ENCODE peak calls at places on chromosomes 11 and 22, in four cellular contexts. One of them, this sample, is unnamed.

GRCh38 chr22:26956346-26956745 is 299.0 kb downstream of the MIAT start:
- DNase-seq in adrenal gland: no peak
- DNase-seq in GM23248: no peak
- DNase-seq in Peyer's patch: no peak
- DNase-seq in this sample: no peak

GRCh38 chr11:64844330-64845124 is at the start of gene CDC42BPG:
- DNase-seq in Peyer's patch: peak; percentile 95
- DNase-seq in GM23248: peak; percentile 87
- DNase-seq in adrenal gland: peak; percentile 72
- DNase-seq in this sample: peak; percentile 89

GRCh38 chr11:9755561-9755960 is 91.7 kb downstream of the SWAP70 start:
- DNase-seq in Peyer's patch: no peak
- DNase-seq in adrenal gland: no peak
- DNase-seq in GM23248: peak; percentile 53
- DNase-seq in this sample: no peak

GRCh38 chr22:23119492-23120414 is 22.0 kb downstream of the RSPH14 start:
- DNase-seq in GM23248: no peak
- DNase-seq in Peyer's patch: peak; percentile 60
- DNase-seq in adrenal gland: no peak
- DNase-seq in this sample: no peak

GRCh38 chr11:123020968-123021367 is 39.3 kb upstream of the BSX start:
- DNase-seq in Peyer's patch: no peak
- DNase-seq in GM23248: peak; percentile 84
- DNase-seq in adrenal gland: peak; percentile 36
- DNase-seq in this sample: no peak

GRCh38 chr11:113378013-113378412 is 9.6 kb upstream of the ANKK1 start:
- DNase-seq in adrenal gland: no peak
- DNase-seq in Peyer's patch: no peak
- DNase-seq in GM23248: no peak
- DNase-seq in this sample: no peak

GRCh38 chr11:1057806-1058205 is 16.9 kb upstream of the MUC2 start:
- DNase-seq in Peyer's patch: peak; percentile 44
- DNase-seq in adrenal gland: no peak
- DNase-seq in GM23248: no peak
- DNase-seq in this sample: no peak

GRCh38 chr11:112588252-112588668 is 327.6 kb upstream of the PLET1 start:
- DNase-seq in adrenal gland: peak; percentile 80
- DNase-seq in GM23248: peak; percentile 89
- DNase-seq in Peyer's patch: peak; percentile 67
- DNase-seq in this sample: peak; percentile 40

GRCh38 chr22:46033256-46034200 is 56.6 kb upstream of the WNT7B start:
- DNase-seq in adrenal gland: peak; percentile 70
- DNase-seq in Peyer's patch: no peak
- DNase-seq in GM23248: peak; percentile 64
- DNase-seq in this sample: no peak

GRCh38 chr11:10454902-10455631 is at the start of gene AMPD3:
- DNase-seq in adrenal gland: peak; percentile 90
- DNase-seq in GM23248: peak; percentile 97
- DNase-seq in Peyer's patch: peak; percentile 63
- DNase-seq in this sample: no peak

GRCh38 chr11:5204787-5205186 is 4.3 kb upstream of the OR51V1 start:
- DNase-seq in GM23248: peak; percentile 80
- DNase-seq in Peyer's patch: no peak
- DNase-seq in adrenal gland: peak; percentile 11
- DNase-seq in this sample: no peak

GRCh38 chr11:61054927-61055562 is 47.2 kb upstream of the CD5 start:
- DNase-seq in adrenal gland: no peak
- DNase-seq in Peyer's patch: peak; percentile 30
- DNase-seq in GM23248: no peak
- DNase-seq in this sample: no peak

GRCh38 chr11:26527685-26528084 is 44.4 kb downstream of the MUC15 start:
- DNase-seq in Peyer's patch: no peak
- DNase-seq in adrenal gland: no peak
- DNase-seq in GM23248: no peak
- DNase-seq in this sample: no peak

GRCh38 chr11:118622376-118623290 is 15.2 kb downstream of the PHLDB1 start:
- DNase-seq in Peyer's patch: no peak
- DNase-seq in adrenal gland: peak; percentile 91
- DNase-seq in GM23248: peak; percentile 96
- DNase-seq in this sample: no peak

GRCh38 chr22:38697055-38697980 is 3.4 kb downstream of the JOSD1 start:
- DNase-seq in GM23248: peak; percentile 56
- DNase-seq in adrenal gland: peak; percentile 48
- DNase-seq in Peyer's patch: peak; percentile 59
- DNase-seq in this sample: peak; percentile 42

GRCh38 chr11:34904421-34904950 is 11.7 kb downstream of the APIP start:
- DNase-seq in GM23248: no peak
- DNase-seq in adrenal gland: no peak
- DNase-seq in Peyer's patch: no peak
- DNase-seq in this sample: no peak

GRCh38 chr11:69938206-69938605 is 119.0 kb upstream of the FGF3 start:
- DNase-seq in adrenal gland: no peak
- DNase-seq in Peyer's patch: no peak
- DNase-seq in GM23248: no peak
- DNase-seq in this sample: no peak
- H3K27ac ChIP-seq in adrenal gland: no peak overlapping the region
- H3K27ac ChIP-seq in Peyer's patch: no peak overlapping the region
- H3K27ac ChIP-seq in GM23248: no peak overlapping the region
- H3K27ac ChIP-seq in this sample: no peak overlapping the region

GRCh38 chr11:7605544-7605943 is 67.8 kb downstream of the CYB5R2 start:
- DNase-seq in adrenal gland: no peak
- DNase-seq in Peyer's patch: no peak
- DNase-seq in GM23248: peak; percentile 44
- DNase-seq in this sample: no peak
- H3K27ac ChIP-seq in adrenal gland: no peak overlapping the region
- H3K27ac ChIP-seq in Peyer's patch: peak overlapping the region; percentile 80
- H3K27ac ChIP-seq in GM23248: no peak overlapping the region
- H3K27ac ChIP-seq in this sample: peak overlapping the region; percentile 86

DNA sequence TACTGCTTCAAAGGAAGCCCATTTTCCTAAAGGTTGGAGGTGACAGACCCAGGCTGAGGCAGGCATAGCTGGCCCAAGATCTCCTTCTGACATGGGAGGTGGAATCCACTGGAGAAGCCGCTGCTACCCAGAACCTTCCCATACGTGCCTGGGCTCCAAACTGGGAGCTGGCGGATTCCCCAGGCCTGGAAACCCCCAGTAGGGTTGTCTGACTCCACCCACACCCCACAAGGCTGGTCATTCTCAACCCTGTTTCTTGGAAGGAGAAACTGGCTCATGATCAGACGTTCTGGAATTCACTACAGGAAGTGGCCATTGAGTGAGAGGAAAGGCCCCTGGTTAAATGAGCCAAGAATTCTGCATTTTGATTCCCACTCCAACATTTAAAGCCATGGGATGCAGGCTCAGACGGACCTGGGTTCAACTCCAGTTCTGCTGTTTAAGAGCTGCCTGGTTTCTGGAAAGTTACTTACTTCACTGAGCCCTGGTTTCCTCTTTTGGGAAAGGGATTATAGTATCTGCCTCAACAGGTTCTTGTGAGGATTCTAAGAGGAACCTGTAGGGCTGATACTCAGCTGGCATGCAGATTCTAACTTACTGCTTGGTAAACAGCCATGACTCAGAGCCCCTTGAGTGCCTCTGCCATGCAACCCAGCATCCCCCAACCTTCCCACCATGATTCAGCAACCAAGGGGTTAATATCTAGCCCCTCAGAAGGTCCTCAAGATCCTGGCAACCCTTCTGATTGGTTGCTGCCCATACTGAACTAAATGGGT is 19.4 kb upstream of the TSKU start:
- DNase-seq in adrenal gland: no peak
- DNase-seq in Peyer's patch: no peak
- DNase-seq in GM23248: peak; percentile 89
- DNase-seq in this sample: no peak
- H3K27ac ChIP-seq in adrenal gland: no peak overlapping the region
- H3K27ac ChIP-seq in Peyer's patch: no peak overlapping the region
- H3K27ac ChIP-seq in GM23248: no peak overlapping the region
- H3K27ac ChIP-seq in this sample: no peak overlapping the region

GRCh38 chr22:37180531-37181231 is 7.4 kb downstream of the C1QTNF6 start:
- DNase-seq in adrenal gland: no peak
- DNase-seq in Peyer's patch: peak; percentile 44
- DNase-seq in GM23248: no peak
- DNase-seq in this sample: no peak

GRCh38 chr22:37177755-37178154 is 10.3 kb downstream of the C1QTNF6 start:
- DNase-seq in adrenal gland: no peak
- DNase-seq in Peyer's patch: peak; percentile 33
- DNase-seq in GM23248: no peak
- DNase-seq in this sample: no peak

GRCh38 chr22:37179622-37180420 is 8.2 kb downstream of the C1QTNF6 start:
- DNase-seq in adrenal gland: no peak
- DNase-seq in GM23248: no peak
- DNase-seq in Peyer's patch: peak; percentile 68
- DNase-seq in this sample: peak; percentile 84

GRCh38 chr22:37178350-37179125 is 9.5 kb downstream of the C1QTNF6 start:
- DNase-seq in adrenal gland: peak; percentile 97
- DNase-seq in GM23248: peak; percentile 11
- DNase-seq in Peyer's patch: peak; percentile 77
- DNase-seq in this sample: peak; percentile 81

GRCh38 chr22:37179126-37179470 is 8.9 kb downstream of the C1QTNF6 start:
- DNase-seq in Peyer's patch: peak; percentile 44
- DNase-seq in GM23248: no peak
- DNase-seq in adrenal gland: peak; percentile 78
- DNase-seq in this sample: no peak
- H3K27ac ChIP-seq in Peyer's patch: peak overlapping the region; percentile 76
- H3K27ac ChIP-seq in GM23248: no peak overlapping the region
- H3K27ac ChIP-seq in adrenal gland: peak overlapping the region; percentile 89
- H3K27ac ChIP-seq in this sample: peak overlapping the region; percentile 59

DNA sequence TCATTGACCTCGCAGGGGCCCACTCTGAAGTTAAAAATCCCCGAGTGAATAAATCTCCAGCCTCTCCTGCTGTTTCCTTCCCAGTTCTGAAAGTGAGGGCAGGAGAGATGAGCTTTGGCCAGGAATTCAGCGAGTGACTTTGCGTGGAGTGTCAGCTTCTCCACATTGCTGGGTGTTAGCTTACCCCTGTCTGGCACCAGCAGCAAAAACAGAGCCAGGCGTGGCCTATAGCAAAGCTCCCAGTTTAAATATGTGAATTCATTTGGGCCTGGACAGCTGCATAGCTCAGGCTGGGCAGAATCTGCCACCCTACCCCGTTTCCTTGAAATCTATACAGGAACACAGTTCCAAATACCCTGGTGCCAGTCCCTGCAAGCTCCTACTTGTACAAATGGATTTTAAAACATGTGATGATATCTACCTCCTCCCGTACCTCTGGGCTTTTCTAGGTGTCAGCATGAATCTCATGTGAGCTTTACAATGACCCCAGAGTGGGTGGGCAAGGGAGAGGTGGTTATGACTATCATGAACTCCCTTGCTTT is 25.6 kb downstream of the TIMP3 start:
- DNase-seq in adrenal gland: no peak
- DNase-seq in GM23248: no peak
- DNase-seq in Peyer's patch: no peak
- DNase-seq in this sample: no peak
- H3K27ac ChIP-seq in adrenal gland: no peak overlapping the region
- H3K27ac ChIP-seq in GM23248: peak overlapping the region; percentile 56
- H3K27ac ChIP-seq in Peyer's patch: no peak overlapping the region
- H3K27ac ChIP-seq in this sample: no peak overlapping the region

GRCh38 chr22:24432059-24432853 is 4.9 kb downstream of the ADORA2A start:
- DNase-seq in Peyer's patch: peak; percentile 68
- DNase-seq in GM23248: peak; percentile 50
- DNase-seq in adrenal gland: no peak
- DNase-seq in this sample: peak; percentile 59
- H3K27ac ChIP-seq in Peyer's patch: peak overlapping the region; percentile 21
- H3K27ac ChIP-seq in GM23248: no peak overlapping the region
- H3K27ac ChIP-seq in adrenal gland: no peak overlapping the region
- H3K27ac ChIP-seq in this sample: no peak overlapping the region

GRCh38 chr22:40000171-40000570 is 5.4 kb downstream of the FAM83F start:
- DNase-seq in Peyer's patch: no peak
- DNase-seq in GM23248: no peak
- DNase-seq in adrenal gland: no peak
- DNase-seq in this sample: no peak
- H3K27ac ChIP-seq in Peyer's patch: peak overlapping the region; percentile 83
- H3K27ac ChIP-seq in GM23248: no peak overlapping the region
- H3K27ac ChIP-seq in adrenal gland: no peak overlapping the region
- H3K27ac ChIP-seq in this sample: no peak overlapping the region

GRCh38 chr11:92886243-92886905 is 83.1 kb upstream of the MTNR1B start:
- DNase-seq in Peyer's patch: no peak
- DNase-seq in GM23248: peak; percentile 61
- DNase-seq in adrenal gland: peak; percentile 43
- DNase-seq in this sample: peak; percentile 58
- H3K27ac ChIP-seq in Peyer's patch: no peak overlapping the region
- H3K27ac ChIP-seq in GM23248: no peak overlapping the region
- H3K27ac ChIP-seq in adrenal gland: no peak overlapping the region
- H3K27ac ChIP-seq in this sample: no peak overlapping the region